ENCODE peak calls at places on chromosome 21, in ten cellular contexts. One of them, this sample, is unnamed.

GRCh38 chr21:44064852-44065403 is 42.3 kb upstream of the PWP2 start:
- DNase-seq in astrocyte of the cerebellum: no peak
- DNase-seq in heart left ventricle: no peak
- DNase-seq in omental fat pad: no peak
- DNase-seq in H9: no peak
- DNase-seq in nephron progenitor cell: no peak
- DNase-seq in endothelial cell: no peak
- DNase-seq in cardiac muscle cell: no peak
- DNase-seq in mammary epithelial cell: no peak
- DNase-seq in progenitor cell of endocrine pancreas: no peak
- DNase-seq in this sample: no peak

GRCh38 chr21:24290151-24290833 is 1317.0 kb downstream of the MRPL39 start:
- DNase-seq in astrocyte of the cerebellum: no peak
- DNase-seq in mammary epithelial cell: no peak
- DNase-seq in progenitor cell of endocrine pancreas: no peak
- DNase-seq in cardiac muscle cell: no peak
- DNase-seq in heart left ventricle: no peak
- DNase-seq in nephron progenitor cell: no peak
- DNase-seq in endothelial cell: no peak
- DNase-seq in H9: no peak
- DNase-seq in omental fat pad: no peak
- DNase-seq in this sample: no peak

GRCh38 chr21:15837603-15838002 is 107.8 kb downstream of the USP25 start:
- DNase-seq in nephron progenitor cell: no peak
- DNase-seq in astrocyte of the cerebellum: no peak
- DNase-seq in H9: no peak
- DNase-seq in progenitor cell of endocrine pancreas: no peak
- DNase-seq in endothelial cell: no peak
- DNase-seq in mammary epithelial cell: no peak
- DNase-seq in cardiac muscle cell: peak; percentile 79
- DNase-seq in omental fat pad: no peak
- DNase-seq in heart left ventricle: no peak
- DNase-seq in this sample: peak; percentile 25

GRCh38 chr21:26849428-26850115 is 4.4 kb upstream of the ADAMTS1 start:
- DNase-seq in omental fat pad: no peak
- DNase-seq in astrocyte of the cerebellum: peak; percentile 59
- DNase-seq in cardiac muscle cell: peak; percentile 82
- DNase-seq in mammary epithelial cell: peak; percentile 37
- DNase-seq in H9: no peak
- DNase-seq in nephron progenitor cell: peak; percentile 21
- DNase-seq in endothelial cell: no peak
- DNase-seq in progenitor cell of endocrine pancreas: no peak
- DNase-seq in heart left ventricle: no peak
- DNase-seq in this sample: peak; percentile 67

GRCh38 chr21:44461438-44462089 is 6.3 kb downstream of the LRRC3 start:
- DNase-seq in progenitor cell of endocrine pancreas: no peak
- DNase-seq in mammary epithelial cell: no peak
- DNase-seq in heart left ventricle: peak; percentile 38
- DNase-seq in endothelial cell: peak; percentile 29
- DNase-seq in astrocyte of the cerebellum: no peak
- DNase-seq in cardiac muscle cell: no peak
- DNase-seq in omental fat pad: no peak
- DNase-seq in nephron progenitor cell: no peak
- DNase-seq in H9: peak; percentile 25
- DNase-seq in this sample: no peak

GRCh38 chr21:19648376-19648775 is 1244.8 kb upstream of the TMPRSS15 start:
- DNase-seq in astrocyte of the cerebellum: no peak
- DNase-seq in endothelial cell: no peak
- DNase-seq in mammary epithelial cell: no peak
- DNase-seq in omental fat pad: no peak
- DNase-seq in heart left ventricle: no peak
- DNase-seq in H9: no peak
- DNase-seq in progenitor cell of endocrine pancreas: no peak
- DNase-seq in nephron progenitor cell: no peak
- DNase-seq in cardiac muscle cell: no peak
- DNase-seq in this sample: peak; percentile 54

GRCh38 chr21:18384771-18385170 is 18.8 kb downstream of the TMPRSS15 start:
- DNase-seq in astrocyte of the cerebellum: peak; percentile 5
- DNase-seq in nephron progenitor cell: no peak
- DNase-seq in cardiac muscle cell: no peak
- DNase-seq in omental fat pad: no peak
- DNase-seq in mammary epithelial cell: peak; percentile 0
- DNase-seq in progenitor cell of endocrine pancreas: no peak
- DNase-seq in endothelial cell: no peak
- DNase-seq in heart left ventricle: no peak
- DNase-seq in H9: no peak
- DNase-seq in this sample: peak; percentile 51

GRCh38 chr21:38930838-38931237 is 125.1 kb downstream of the ETS2 start:
- DNase-seq in mammary epithelial cell: no peak
- DNase-seq in nephron progenitor cell: no peak
- DNase-seq in endothelial cell: no peak
- DNase-seq in heart left ventricle: no peak
- DNase-seq in astrocyte of the cerebellum: no peak
- DNase-seq in progenitor cell of endocrine pancreas: no peak
- DNase-seq in cardiac muscle cell: peak; percentile 89
- DNase-seq in omental fat pad: no peak
- DNase-seq in H9: no peak
- DNase-seq in this sample: peak; percentile 85

GRCh38 chr21:14739590-14739989 is 193.5 kb upstream of the SAMSN1 start:
- DNase-seq in progenitor cell of endocrine pancreas: no peak
- DNase-seq in cardiac muscle cell: no peak
- DNase-seq in endothelial cell: no peak
- DNase-seq in mammary epithelial cell: no peak
- DNase-seq in H9: no peak
- DNase-seq in heart left ventricle: no peak
- DNase-seq in nephron progenitor cell: no peak
- DNase-seq in astrocyte of the cerebellum: no peak
- DNase-seq in omental fat pad: no peak
- DNase-seq in this sample: no peak

GRCh38 chr21:36852293-36852692 is 114.2 kb downstream of the HLCS start:
- DNase-seq in endothelial cell: no peak
- DNase-seq in mammary epithelial cell: no peak
- DNase-seq in omental fat pad: no peak
- DNase-seq in astrocyte of the cerebellum: no peak
- DNase-seq in progenitor cell of endocrine pancreas: no peak
- DNase-seq in heart left ventricle: no peak
- DNase-seq in H9: no peak
- DNase-seq in nephron progenitor cell: no peak
- DNase-seq in cardiac muscle cell: no peak
- DNase-seq in this sample: no peak

GRCh38 chr21:36851121-36851520 is 115.3 kb downstream of the HLCS start:
- DNase-seq in nephron progenitor cell: no peak
- DNase-seq in cardiac muscle cell: no peak
- DNase-seq in astrocyte of the cerebellum: no peak
- DNase-seq in progenitor cell of endocrine pancreas: no peak
- DNase-seq in heart left ventricle: no peak
- DNase-seq in H9: no peak
- DNase-seq in omental fat pad: no peak
- DNase-seq in endothelial cell: no peak
- DNase-seq in mammary epithelial cell: no peak
- DNase-seq in this sample: no peak

GRCh38 chr21:36852864-36853263 is 113.6 kb downstream of the HLCS start:
- DNase-seq in mammary epithelial cell: no peak
- DNase-seq in nephron progenitor cell: no peak
- DNase-seq in progenitor cell of endocrine pancreas: no peak
- DNase-seq in heart left ventricle: no peak
- DNase-seq in H9: no peak
- DNase-seq in astrocyte of the cerebellum: no peak
- DNase-seq in cardiac muscle cell: no peak
- DNase-seq in endothelial cell: no peak
- DNase-seq in omental fat pad: no peak
- DNase-seq in this sample: no peak

GRCh38 chr21:36856643-36857042 is 109.8 kb downstream of the HLCS start:
- DNase-seq in heart left ventricle: no peak
- DNase-seq in cardiac muscle cell: no peak
- DNase-seq in progenitor cell of endocrine pancreas: no peak
- DNase-seq in astrocyte of the cerebellum: no peak
- DNase-seq in endothelial cell: no peak
- DNase-seq in nephron progenitor cell: no peak
- DNase-seq in omental fat pad: no peak
- DNase-seq in H9: no peak
- DNase-seq in mammary epithelial cell: no peak
- DNase-seq in this sample: no peak

GRCh38 chr21:36854391-36854790 is 112.1 kb downstream of the HLCS start:
- DNase-seq in progenitor cell of endocrine pancreas: peak; percentile 31
- DNase-seq in omental fat pad: no peak
- DNase-seq in H9: peak; percentile 66
- DNase-seq in heart left ventricle: peak; percentile 40
- DNase-seq in endothelial cell: peak; percentile 70
- DNase-seq in nephron progenitor cell: peak; percentile 64
- DNase-seq in mammary epithelial cell: no peak
- DNase-seq in cardiac muscle cell: peak; percentile 64
- DNase-seq in astrocyte of the cerebellum: no peak
- DNase-seq in this sample: peak; percentile 53
- TF ChIP-seq CTCF in progenitor cell of endocrine pancreas: peak; percentile 76
- TF ChIP-seq CTCF in omental fat pad: no peak
- TF ChIP-seq CTCF in H9: peak; percentile 90
- TF ChIP-seq CTCF in heart left ventricle: peak; percentile 66
- TF ChIP-seq CTCF in endothelial cell: peak; percentile 69
- TF ChIP-seq CTCF in nephron progenitor cell: peak; percentile 77
- TF ChIP-seq CTCF in mammary epithelial cell: peak; percentile 45
- TF ChIP-seq CTCF in cardiac muscle cell: peak; percentile 65
- TF ChIP-seq CTCF in astrocyte of the cerebellum: peak; percentile 65
- TF ChIP-seq CTCF in this sample: peak; percentile 56

DNA sequence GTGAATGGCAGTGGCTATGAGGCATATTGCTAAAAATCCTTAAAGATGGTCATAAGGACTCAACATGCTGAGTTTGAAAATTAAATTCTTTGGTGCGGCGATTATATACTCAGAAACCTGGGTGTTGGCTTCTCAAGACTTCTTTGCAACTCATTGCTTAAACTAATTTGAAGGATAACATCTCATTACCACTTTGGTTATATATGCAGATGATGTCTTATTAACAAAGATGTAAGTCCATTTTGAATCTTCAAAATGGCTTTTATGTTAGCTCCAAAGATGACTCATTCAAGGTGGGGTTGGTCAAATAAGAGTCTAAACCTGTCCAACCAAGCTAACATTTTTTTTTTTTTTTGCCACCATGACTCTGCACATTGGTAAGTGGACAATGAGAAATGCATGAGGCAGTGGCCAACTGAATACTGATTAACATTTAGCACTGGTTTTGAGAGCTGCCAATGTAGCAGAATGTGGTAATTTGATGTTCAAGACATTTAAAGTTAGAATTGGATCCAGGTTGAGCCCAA is at the start of gene KRTAP27-1:
- DNase-seq in omental fat pad: no peak
- DNase-seq in endothelial cell: no peak
- DNase-seq in mammary epithelial cell: peak; percentile 52
- DNase-seq in progenitor cell of endocrine pancreas: no peak
- DNase-seq in heart left ventricle: no peak
- DNase-seq in H9: no peak
- DNase-seq in cardiac muscle cell: no peak
- DNase-seq in astrocyte of the cerebellum: no peak
- DNase-seq in nephron progenitor cell: no peak
- DNase-seq in this sample: no peak
- TF ChIP-seq CTCF in omental fat pad: no peak
- TF ChIP-seq CTCF in endothelial cell: no peak
- TF ChIP-seq CTCF in mammary epithelial cell: no peak
- TF ChIP-seq CTCF in progenitor cell of endocrine pancreas: no peak
- TF ChIP-seq CTCF in heart left ventricle: no peak
- TF ChIP-seq CTCF in H9: no peak
- TF ChIP-seq CTCF in cardiac muscle cell: no peak
- TF ChIP-seq CTCF in astrocyte of the cerebellum: no peak
- TF ChIP-seq CTCF in nephron progenitor cell: no peak
- TF ChIP-seq CTCF in this sample: no peak

DNA sequence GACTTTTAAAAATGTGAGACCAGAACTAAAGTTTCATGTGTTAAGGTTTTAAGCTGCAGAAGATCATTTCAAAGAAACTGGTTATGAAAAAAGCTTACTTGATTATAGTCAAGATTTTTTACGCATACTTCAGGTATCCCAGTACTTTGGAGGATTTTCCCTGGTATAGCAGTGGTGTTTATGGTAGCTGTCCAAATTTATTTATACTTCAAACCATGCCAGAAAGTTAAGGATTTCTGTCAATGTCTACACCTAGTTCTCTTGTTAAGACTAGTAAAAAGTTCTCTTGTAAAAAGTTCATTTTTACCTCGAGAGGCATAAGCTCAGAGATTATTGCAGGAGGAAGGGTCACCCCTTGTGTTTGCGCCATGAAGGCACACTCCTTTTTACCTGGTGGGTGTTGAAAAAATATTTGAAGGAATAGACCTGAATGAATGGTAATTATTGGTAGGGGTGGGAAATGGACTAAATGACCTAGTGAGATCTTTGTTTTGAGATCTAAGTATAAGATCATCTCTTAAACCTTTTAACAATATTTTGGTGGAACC is 2.8 kb downstream of the DYRK1A start:
- DNase-seq in nephron progenitor cell: no peak
- DNase-seq in omental fat pad: no peak
- DNase-seq in H9: no peak
- DNase-seq in progenitor cell of endocrine pancreas: no peak
- DNase-seq in mammary epithelial cell: no peak
- DNase-seq in cardiac muscle cell: no peak
- DNase-seq in heart left ventricle: no peak
- DNase-seq in endothelial cell: no peak
- DNase-seq in astrocyte of the cerebellum: no peak
- DNase-seq in this sample: peak; percentile 11
- TF ChIP-seq CTCF in nephron progenitor cell: no peak
- TF ChIP-seq CTCF in omental fat pad: no peak
- TF ChIP-seq CTCF in H9: no peak
- TF ChIP-seq CTCF in progenitor cell of endocrine pancreas: no peak
- TF ChIP-seq CTCF in mammary epithelial cell: no peak
- TF ChIP-seq CTCF in cardiac muscle cell: no peak
- TF ChIP-seq CTCF in heart left ventricle: no peak
- TF ChIP-seq CTCF in endothelial cell: no peak
- TF ChIP-seq CTCF in astrocyte of the cerebellum: no peak
- TF ChIP-seq CTCF in this sample: no peak

GRCh38 chr21:40844935-40845334 is 2.0 kb downstream of the DSCAM start:
- DNase-seq in H9: no peak
- DNase-seq in nephron progenitor cell: no peak
- DNase-seq in mammary epithelial cell: peak; percentile 68
- DNase-seq in astrocyte of the cerebellum: no peak
- DNase-seq in cardiac muscle cell: no peak
- DNase-seq in heart left ventricle: no peak
- DNase-seq in endothelial cell: no peak
- DNase-seq in progenitor cell of endocrine pancreas: no peak
- DNase-seq in omental fat pad: no peak
- DNase-seq in this sample: peak; percentile 9

GRCh38 chr21:40840441-40840840 is 6.5 kb downstream of the DSCAM start:
- DNase-seq in mammary epithelial cell: peak; percentile 28
- DNase-seq in heart left ventricle: no peak
- DNase-seq in cardiac muscle cell: no peak
- DNase-seq in astrocyte of the cerebellum: no peak
- DNase-seq in omental fat pad: no peak
- DNase-seq in H9: no peak
- DNase-seq in endothelial cell: no peak
- DNase-seq in nephron progenitor cell: no peak
- DNase-seq in progenitor cell of endocrine pancreas: no peak
- DNase-seq in this sample: no peak

GRCh38 chr21:40839551-40839950 is 7.4 kb downstream of the DSCAM start:
- DNase-seq in cardiac muscle cell: no peak
- DNase-seq in endothelial cell: no peak
- DNase-seq in mammary epithelial cell: no peak
- DNase-seq in nephron progenitor cell: no peak
- DNase-seq in omental fat pad: no peak
- DNase-seq in astrocyte of the cerebellum: no peak
- DNase-seq in H9: no peak
- DNase-seq in progenitor cell of endocrine pancreas: no peak
- DNase-seq in heart left ventricle: no peak
- DNase-seq in this sample: no peak

GRCh38 chr21:40842197-40842552 is 4.8 kb downstream of the DSCAM start:
- DNase-seq in heart left ventricle: no peak
- DNase-seq in cardiac muscle cell: no peak
- DNase-seq in H9: no peak
- DNase-seq in progenitor cell of endocrine pancreas: no peak
- DNase-seq in endothelial cell: no peak
- DNase-seq in astrocyte of the cerebellum: no peak
- DNase-seq in mammary epithelial cell: no peak
- DNase-seq in omental fat pad: no peak
- DNase-seq in nephron progenitor cell: no peak
- DNase-seq in this sample: no peak

GRCh38 chr21:40841524-40842196 is 5.3 kb downstream of the DSCAM start:
- DNase-seq in astrocyte of the cerebellum: peak; percentile 26
- DNase-seq in progenitor cell of endocrine pancreas: peak; percentile 69
- DNase-seq in heart left ventricle: peak; percentile 48
- DNase-seq in mammary epithelial cell: peak; percentile 42
- DNase-seq in cardiac muscle cell: no peak
- DNase-seq in H9: peak; percentile 81
- DNase-seq in omental fat pad: no peak
- DNase-seq in nephron progenitor cell: peak; percentile 77
- DNase-seq in endothelial cell: peak; percentile 63
- DNase-seq in this sample: no peak
- TF ChIP-seq CTCF in astrocyte of the cerebellum: peak; percentile 80
- TF ChIP-seq CTCF in progenitor cell of endocrine pancreas: peak; percentile 78
- TF ChIP-seq CTCF in heart left ventricle: peak; percentile 35
- TF ChIP-seq CTCF in mammary epithelial cell: peak; percentile 59
- TF ChIP-seq CTCF in cardiac muscle cell: no peak
- TF ChIP-seq CTCF in H9: peak; percentile 72
- TF ChIP-seq CTCF in omental fat pad: no peak
- TF ChIP-seq CTCF in nephron progenitor cell: peak; percentile 62
- TF ChIP-seq CTCF in endothelial cell: peak; percentile 21
- TF ChIP-seq CTCF in this sample: no peak

This sample was measured in MCF 10A.